ENCODE peak calls at places on chromosomes 13 and 19, in five cellular contexts. V is heart right ventricle; K is ascending aorta; S is CD8-positive, alpha-beta memory T cell; N is stomach. T is an unnamed sample.

GRCh38 chr19:17950310-17951150 is 16.4 kb upstream of the KCNN1 start:
- DNase-seq in V (no peak), K (no peak), S (peak; percentile 60), N (no peak), T (no peak)

GRCh38 chr13:95564948-95565347 is 12.4 kb downstream of the CLDN10 start:
- DNase-seq in V (no peak), K (no peak), S (no peak), N (no peak), T (no peak)

GRCh38 chr13:35988648-35989081 is 142.5 kb downstream of the DCLK1 start:
- DNase-seq in V (no peak), K (no peak), S (no peak), N (no peak), T (no peak)

GRCh38 chr13:59304596-59304995 is 859.1 kb downstream of the DIAPH3 start:
- DNase-seq in V (no peak), K (no peak), S (no peak), N (no peak), T (no peak)

GRCh38 chr19:17236414-17236716 is 9.4 kb downstream of the NR2F6 start:
- DNase-seq in V (no peak), K (no peak), S (no peak), N (no peak), T (no peak)

GRCh38 chr19:7743425-7743841 is 3.9 kb downstream of the CD209 start:
- DNase-seq in V (no peak), K (no peak), S (no peak), N (no peak), T (no peak)

GRCh38 chr13:110907951-110908898 is 6.6 kb downstream of the ANKRD10 start:
- DNase-seq in V (no peak), K (no peak), S (no peak), N (peak; percentile 71), T (no peak)

GRCh38 chr13:37127706-37128241 is 22.3 kb upstream of the CSNK1A1L start:
- DNase-seq in V (no peak), K (peak; percentile 65), S (no peak), N (no peak), T (no peak)

GRCh38 chr13:30880756-30881155 is 25.3 kb upstream of the MEDAG start:
- DNase-seq in V (no peak), K (peak; percentile 82), S (no peak), N (no peak), T (no peak)

GRCh38 chr13:98345103-98345899 is 168.2 kb upstream of the RNF113B start:
- DNase-seq in V (no peak), K (no peak), S (no peak), N (peak; percentile 34), T (no peak)

GRCh38 chr13:106156468-106156867 is 379.0 kb downstream of the EFNB2 start:
- DNase-seq in V (no peak), K (peak; percentile 62), S (no peak), N (no peak), T (no peak)

GRCh38 chr13:68759617-68760016 is 1348.0 kb upstream of the ATXN8OS start:
- DNase-seq in V (no peak), K (no peak), S (no peak), N (no peak), T (no peak)

GRCh38 chr13:61908906-61909305 is 493.3 kb upstream of the PCDH20 start:
- DNase-seq in V (no peak), K (no peak), S (no peak), N (no peak), T (no peak)

GRCh38 chr19:10286803-10287737 is at the start of gene ICAM4:
- DNase-seq in V (peak; percentile 90), K (no peak), S (no peak), N (peak; percentile 81), T (peak; percentile 60)

GRCh38 chr13:44068737-44069136 is 189.0 kb downstream of the LACC1 start:
- DNase-seq in V (no peak), K (no peak), S (no peak), N (no peak), T (no peak)

GRCh38 chr19:16326401-16327130 is 1.9 kb downstream of the KLF2 start:
- DNase-seq in V (no peak), K (no peak), S (peak; percentile 32), N (no peak), T (peak; percentile 40)

GRCh38 chr13:60112771-60113170 is 51.0 kb downstream of the DIAPH3 start:
- DNase-seq in V (no peak), K (no peak), S (no peak), N (no peak), T (no peak)

GRCh38 chr13:100131863-100132574 is 43.1 kb downstream of the PCCA start:
- DNase-seq in V (no peak), K (no peak), S (no peak), N (no peak), T (no peak)

GRCh38 chr13:114148521-114148855 is 16.1 kb upstream of the RASA3 start:
- DNase-seq in V (no peak), K (no peak), S (peak; percentile 77), N (peak; percentile 51), T (no peak)

GRCh38 chr19:45138303-45138751 is 22.5 kb downstream of the NKPD1 start:
- DNase-seq in V (no peak), K (no peak), S (no peak), N (no peak), T (no peak)

GRCh38 chr13:50677687-50678463 is 165.6 kb downstream of the DLEU7 start:
- DNase-seq in V (no peak), K (no peak), S (no peak), N (no peak), T (no peak)

GRCh38 chr13:110902370-110902769 is 12.5 kb downstream of the ANKRD10 start:
- DNase-seq in V (no peak), K (no peak), S (no peak), N (no peak), T (no peak)

GRCh38 chr19:53908106-53908932 is 759 bp upstream of the CACNG7 start:
- DNase-seq in V (peak; percentile 24), K (no peak), S (no peak), N (peak; percentile 33), T (peak; percentile 40)

GRCh38 chr13:101556676-101557121 is 104.2 kb downstream of the ITGBL1 start:
- DNase-seq in V (no peak), K (peak; percentile 72), S (no peak), N (no peak), T (peak; percentile 51)

DNA sequence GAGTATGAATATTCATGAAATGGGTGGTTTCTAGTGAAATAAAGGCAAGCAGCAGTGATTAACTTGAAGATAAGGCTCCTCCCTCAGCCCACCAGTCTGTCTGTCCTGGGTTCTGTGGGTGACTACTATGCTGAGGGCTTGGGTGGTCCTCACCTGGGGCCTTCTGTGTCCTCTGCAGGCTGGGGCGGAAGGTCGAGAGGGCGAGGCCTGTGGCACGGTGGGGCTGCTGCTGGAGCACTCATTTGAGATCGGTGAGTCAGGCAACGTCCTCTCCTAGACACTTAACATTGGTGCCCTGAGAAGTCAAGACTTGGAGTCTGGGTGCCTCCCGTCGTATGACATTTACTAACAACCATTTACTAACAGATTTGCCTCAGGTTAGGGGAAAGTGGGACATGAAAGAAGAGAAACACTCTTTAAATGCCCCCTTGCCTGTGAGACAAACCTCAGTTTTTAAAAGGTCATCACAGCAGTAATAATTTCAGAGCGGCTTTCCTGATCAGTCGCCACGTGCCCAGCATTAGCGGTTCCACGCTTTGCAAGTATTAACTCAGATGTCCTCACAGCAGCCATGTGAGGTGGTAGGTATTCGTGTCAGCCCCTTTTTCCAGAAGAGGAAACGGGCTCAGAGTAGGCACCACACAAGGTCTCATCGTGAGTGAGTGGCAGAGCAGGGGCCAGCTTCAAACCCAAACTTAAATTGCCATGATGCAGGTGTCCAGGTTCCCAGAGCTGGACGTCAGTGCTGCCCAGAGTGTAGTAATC is 1.3 kb upstream of the GARIN5A start:
- DNase-seq in V (no peak), K (no peak), S (no peak), N (no peak), T (no peak)
- H3K4me3 ChIP-seq in V (no peak overlapping the region), K (no peak overlapping the region), S (peak overlapping the region; percentile 92), N (no peak overlapping the region), T (peak overlapping the region; percentile 97)

DNA sequence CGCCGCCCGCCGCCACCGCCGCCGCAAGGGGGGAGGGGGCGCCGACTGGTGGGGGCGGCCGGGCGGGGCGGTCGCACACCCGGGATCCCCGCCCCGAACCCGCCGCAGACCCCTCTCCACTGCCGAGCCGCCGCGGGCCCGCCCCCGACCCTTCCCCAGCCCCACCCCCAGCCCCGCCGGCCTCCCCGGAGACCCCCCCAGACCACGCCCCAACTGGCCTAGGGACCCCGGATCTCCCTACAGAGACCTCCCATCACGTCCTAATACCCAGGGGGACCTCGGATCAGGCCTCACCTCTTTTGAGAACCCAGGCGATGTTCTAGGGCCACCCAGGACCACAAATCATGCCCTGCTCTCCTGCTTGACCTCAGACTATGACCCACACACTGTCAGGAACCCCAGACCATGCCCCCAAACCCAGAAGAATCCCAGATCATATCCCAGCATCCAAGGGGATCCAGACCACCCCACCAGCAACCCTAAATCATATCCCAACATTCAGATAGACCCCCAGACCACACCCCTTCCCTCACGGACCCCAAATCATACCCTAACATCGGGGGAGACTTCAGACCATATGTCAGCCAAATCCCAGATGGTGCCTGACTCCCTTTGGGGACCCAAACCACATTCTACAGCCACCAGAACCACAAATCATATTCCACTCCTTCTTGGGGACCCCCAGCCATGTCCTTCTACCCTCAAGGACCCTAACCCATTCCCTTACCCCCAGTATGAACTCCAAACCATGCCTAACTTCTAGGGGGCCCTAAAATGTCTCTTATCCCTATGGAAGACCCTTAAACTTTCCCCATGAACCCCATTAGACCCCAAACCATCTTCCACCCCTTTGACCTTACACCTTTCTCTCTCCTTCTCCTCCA is 527 bp upstream of the LRFN1 start:
- DNase-seq in V (no peak), K (no peak), S (no peak), N (no peak), T (no peak)
- H3K4me3 ChIP-seq in V (no peak overlapping the region), K (peak overlapping the region; percentile 52), S (no peak overlapping the region), N (peak overlapping the region; percentile 56), T (peak overlapping the region; percentile 41)

GRCh38 chr19:56839665-56840451 is 668 bp downstream of the PEG3 start:
- DNase-seq in V (peak; percentile 90), K (peak; percentile 97), S (no peak), N (peak; percentile 61), T (peak; percentile 93)
- H3K4me3 ChIP-seq in V (peak overlapping the region; percentile 16), K (peak overlapping the region; percentile 56), S (no peak overlapping the region), N (peak overlapping the region; percentile 50), T (peak overlapping the region; percentile 61)

GRCh38 chr19:12244370-12244769 is 50.3 kb downstream of the ZNF44 start:
- DNase-seq in V (no peak), K (no peak), S (no peak), N (no peak), T (no peak)

DNA sequence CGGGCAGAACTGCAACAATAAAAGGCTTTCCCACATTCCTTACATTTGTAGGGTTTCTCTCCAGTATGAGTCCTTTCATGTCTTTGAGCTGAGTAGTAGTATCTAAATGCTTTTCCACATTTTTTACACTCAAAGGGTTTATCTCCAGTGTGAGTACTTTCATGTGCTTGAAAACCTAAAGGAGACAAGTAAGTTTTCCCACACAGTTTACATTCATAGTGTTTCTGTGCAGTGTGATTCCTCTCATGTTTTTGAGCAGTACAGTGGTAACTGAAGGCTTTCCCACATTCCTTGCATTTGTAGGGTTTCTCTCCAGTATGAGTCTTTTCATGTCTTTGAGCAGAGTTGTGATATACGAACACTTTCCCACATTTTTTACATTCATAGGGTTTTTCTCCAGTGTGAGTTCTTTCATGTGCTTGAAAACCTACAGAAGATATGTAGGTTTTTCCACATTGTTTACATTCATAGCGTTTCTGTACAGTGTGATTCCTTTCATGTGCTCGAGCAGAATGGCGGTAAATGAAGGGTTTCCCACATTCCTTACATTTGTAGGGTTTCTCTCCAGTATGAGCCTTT is 47.0 kb downstream of the ZNF44 start:
- DNase-seq in V (no peak), K (no peak), S (no peak), N (no peak), T (no peak)
- H3K4me3 ChIP-seq in V (no peak overlapping the region), K (no peak overlapping the region), S (no peak overlapping the region), N (no peak overlapping the region), T (no peak overlapping the region)

GRCh38 chr19:2969104-2969504 is 8.3 kb upstream of the TLE6 start:
- DNase-seq in V (peak; percentile 64), K (no peak), S (no peak), N (peak; percentile 58), T (no peak)
- H3K4me3 ChIP-seq in V (no peak overlapping the region), K (no peak overlapping the region), S (no peak overlapping the region), N (no peak overlapping the region), T (no peak overlapping the region)